ENCODE peak calls at places on chromosomes 2 and 18, in four cellular contexts. K, X, E and G are unnamed samples.

GRCh38 chr18:36809590-36810381 is 19.0 kb downstream of the TPGS2 start:
- DNase-seq in E (peak; percentile 85), X (peak; percentile 85), K (peak; percentile 59), G (peak; percentile 78)

GRCh38 chr2:675982-676646 is 1.1 kb downstream of the TMEM18 start:
- DNase-seq in E (peak; percentile 79), K (peak; percentile 88), X (no peak), G (peak; percentile 51)

GRCh38 chr2:227818569-227819397 is 5.1 kb downstream of the CCL20 start:
- DNase-seq in K (no peak), X (no peak), E (no peak), G (no peak)

GRCh38 chr2:120175000-120175581 is 48.1 kb downstream of the TMEM185B start:
- DNase-seq in E (peak; percentile 87), K (peak; percentile 84), X (peak; percentile 76), G (peak; percentile 70)

GRCh38 chr18:28858248-28858647 is 681.3 kb upstream of the CDH2 start:
- DNase-seq in X (no peak), K (no peak), E (no peak), G (no peak)

GRCh38 chr2:56118474-56118873 is 65.3 kb upstream of the CCDC85A start:
- DNase-seq in E (peak; percentile 53), X (no peak), K (peak; percentile 28), G (no peak)

GRCh38 chr2:241063587-241063986 is 38.5 kb downstream of the MTERF4 start:
- DNase-seq in X (no peak), K (no peak), E (peak; percentile 29), G (peak; percentile 8)

GRCh38 chr2:30866974-30867373 is 59.7 kb upstream of the CAPN13 start:
- DNase-seq in X (no peak), K (no peak), E (no peak), G (no peak)

GRCh38 chr2:142901778-142902177 is 24.3 kb downstream of the KYNU start:
- DNase-seq in E (no peak), K (no peak), X (no peak), G (no peak)

GRCh38 chr18:45590060-45590537 is 25.2 kb upstream of the SLC14A2 start:
- DNase-seq in E (no peak), K (peak; percentile 1), X (peak; percentile 17), G (no peak)

GRCh38 chr2:36780231-36780808 is 83.8 kb downstream of the VIT start:
- DNase-seq in X (peak; percentile 72), E (peak; percentile 83), K (peak; percentile 86), G (peak; percentile 49)

GRCh38 chr2:113217455-113218282 is 43.9 kb downstream of the PSD4 start:
- DNase-seq in K (no peak), X (peak; percentile 50), E (no peak), G (no peak)

GRCh38 chr18:9998330-9998729 is 84.5 kb downstream of the VAPA start:
- DNase-seq in K (no peak), E (no peak), X (no peak), G (no peak)

GRCh38 chr18:12102136-12102842 is 8.6 kb downstream of the ANKRD62 start:
- DNase-seq in E (no peak), K (no peak), X (no peak), G (no peak)
- TF ChIP-seq EZH2 in E (no peak), K (no peak), X (no peak), G (no peak)

DNA sequence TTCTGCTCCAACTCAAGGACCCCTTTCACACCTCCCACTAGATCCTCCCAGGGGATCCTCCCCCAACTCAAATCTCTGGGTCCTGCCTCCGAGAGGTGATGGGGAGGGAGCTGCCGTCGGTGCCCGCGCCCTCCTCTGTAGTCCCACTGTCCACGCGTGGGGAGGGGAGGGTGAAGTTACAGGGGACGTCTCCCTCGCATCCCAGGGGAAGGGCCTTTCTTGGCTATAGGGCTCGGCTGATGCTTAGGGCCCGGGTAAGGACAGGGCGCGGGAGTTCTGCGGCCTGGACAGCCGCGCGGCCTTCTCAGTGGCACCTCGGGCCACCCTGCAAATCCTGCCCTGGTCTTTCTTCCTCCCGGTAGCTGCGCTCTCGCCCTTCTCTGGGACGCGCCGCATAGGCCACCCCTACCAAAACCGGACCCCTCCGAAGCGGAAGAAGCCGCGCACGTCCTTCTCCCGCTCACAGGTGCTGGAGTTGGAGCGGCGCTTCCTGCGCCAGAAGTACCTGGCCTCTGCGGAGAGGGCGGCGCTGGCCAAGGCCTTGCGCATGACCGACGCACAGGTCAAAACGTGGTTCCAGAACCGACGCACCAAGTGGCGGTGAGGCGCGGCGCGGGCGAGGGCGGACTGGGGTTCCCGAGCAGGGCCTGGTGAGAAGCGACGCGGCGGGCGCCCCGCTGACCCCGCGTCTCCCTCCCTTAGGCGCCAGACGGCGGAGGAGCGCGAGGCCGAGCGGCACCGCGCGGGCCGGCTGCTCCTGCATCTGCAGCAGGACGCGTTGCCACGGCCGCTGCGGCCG is 1.2 kb downstream of the TLX2 start:
- DNase-seq in X (no peak), K (no peak), E (peak; percentile 69), G (no peak)
- TF ChIP-seq EZH2 in X (no peak), K (no peak), E (peak; percentile 93), G (no peak)

DNA sequence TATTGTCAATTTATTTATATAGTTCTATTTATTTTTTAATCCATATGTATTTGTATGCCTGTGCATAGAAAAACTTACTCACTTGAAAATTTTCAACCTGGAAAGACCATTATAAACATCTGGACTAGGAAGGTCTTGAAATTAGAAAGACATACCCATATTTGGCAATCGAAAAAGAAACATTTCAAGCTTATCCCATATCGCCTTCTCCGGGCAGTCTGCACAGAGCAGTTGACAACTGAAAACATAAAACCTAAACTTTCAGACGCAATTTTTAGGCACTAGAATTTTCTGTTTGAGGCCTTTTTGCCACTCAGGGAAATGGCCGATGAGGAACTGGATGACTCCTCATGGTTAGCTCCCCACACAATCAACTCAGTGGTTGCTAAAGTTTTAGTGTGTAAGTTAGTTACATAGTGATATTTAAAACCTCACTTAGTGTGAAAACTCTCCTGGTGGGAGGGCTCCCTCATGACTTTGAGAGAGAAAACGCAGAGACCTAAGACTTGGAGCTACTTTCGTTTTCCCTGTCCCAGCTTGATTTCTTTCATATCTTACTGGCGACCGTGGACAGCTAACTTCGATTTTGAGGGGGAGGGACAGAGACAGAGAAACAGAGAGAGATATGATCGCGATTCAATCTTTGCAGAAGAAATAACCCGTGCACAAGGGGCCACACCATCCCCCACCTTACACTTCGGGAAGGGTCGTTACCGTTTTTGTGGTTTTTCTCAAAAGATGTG is 3.2 kb upstream of the HOXD12 start:
- DNase-seq in K (peak; percentile 44), X (peak; percentile 64), E (no peak), G (peak; percentile 68)
- TF ChIP-seq EZH2 in K (no peak), X (no peak), E (peak; percentile 23), G (no peak)

GRCh38 chr2:150293771-150294170 is 193.7 kb downstream of the RND3 start:
- DNase-seq in X (no peak), K (no peak), E (no peak), G (no peak)
- TF ChIP-seq EZH2 in X (no peak), K (no peak), E (no peak), G (no peak)

DNA sequence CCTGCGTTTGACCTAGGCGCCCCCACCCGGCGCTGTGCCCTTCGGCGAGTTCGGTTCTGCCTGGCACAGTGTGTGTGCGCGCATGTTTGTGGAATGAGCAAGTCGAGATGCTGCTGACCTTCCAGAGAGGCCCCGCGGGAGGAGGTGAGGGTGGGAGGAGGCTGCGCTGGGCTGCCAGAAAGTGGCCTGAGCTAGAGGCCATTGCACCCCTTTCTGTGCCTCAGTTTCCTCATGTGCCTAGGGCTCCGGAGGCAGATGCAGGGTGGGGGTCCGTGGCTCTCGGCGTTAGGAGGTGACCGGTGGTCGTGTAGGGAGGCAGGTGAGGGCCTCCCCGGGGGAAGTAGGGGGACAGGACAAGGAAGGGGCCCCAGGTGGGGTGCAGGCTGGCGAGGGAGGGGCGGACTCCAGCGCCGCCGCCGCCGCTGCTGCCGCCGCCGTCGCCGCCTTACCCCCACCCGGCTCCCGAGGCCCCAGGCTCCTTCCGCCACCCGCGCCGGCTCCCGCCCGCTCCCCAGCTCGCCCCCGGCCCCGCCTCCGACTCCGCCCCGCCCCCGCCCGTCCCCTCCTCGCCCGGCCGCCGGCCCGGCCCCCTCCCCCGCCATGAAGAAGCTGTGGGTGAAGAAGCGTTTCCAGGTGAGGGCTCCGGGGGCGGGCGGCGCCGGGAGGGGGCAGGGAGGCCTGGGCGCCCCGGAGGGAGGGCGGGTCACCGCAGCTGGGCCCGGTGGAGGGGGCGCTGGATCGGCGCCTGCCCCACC is 7.0 kb downstream of the SPEG start:
- DNase-seq in X (peak; percentile 50), K (peak; percentile 55), E (peak; percentile 72), G (peak; percentile 19)
- TF ChIP-seq EZH2 in X (no peak), K (no peak), E (no peak), G (no peak)